ENCODE peak calls at places on chromosomes 5 and 9, in six cellular contexts. One of them, this sample, is unnamed.

GRCh38 chr5:177040814-177041410 is 18.4 kb downstream of the ZNF346 start:
- DNase-seq in hepatic stellate cell: no peak
- DNase-seq in body of pancreas: no peak
- DNase-seq in cardiac muscle cell: no peak
- DNase-seq in glomerular endothelial cell: no peak
- DNase-seq in HT1080: no peak
- DNase-seq in this sample: peak

GRCh38 chr5:176748967-176749935 is 61.1 kb upstream of the UNC5A start:
- DNase-seq in body of pancreas: no peak
- DNase-seq in glomerular endothelial cell: no peak
- DNase-seq in hepatic stellate cell: no peak
- DNase-seq in cardiac muscle cell: no peak
- DNase-seq in HT1080: no peak
- DNase-seq in this sample: no peak

GRCh38 chr9:9389904-9390303 is 1222.9 kb downstream of the PTPRD start:
- DNase-seq in glomerular endothelial cell: no peak
- DNase-seq in HT1080: no peak
- DNase-seq in cardiac muscle cell: no peak
- DNase-seq in hepatic stellate cell: no peak
- DNase-seq in body of pancreas: peak
- DNase-seq in this sample: no peak

GRCh38 chr5:350355-350754 is 28.8 kb downstream of the AHRR start:
- DNase-seq in HT1080: no peak
- DNase-seq in hepatic stellate cell: no peak
- DNase-seq in glomerular endothelial cell: no peak
- DNase-seq in cardiac muscle cell: no peak
- DNase-seq in body of pancreas: no peak
- DNase-seq in this sample: peak

GRCh38 chr9:133589454-133590227 is 19.5 kb downstream of the FAM163B start:
- DNase-seq in body of pancreas: no peak
- DNase-seq in glomerular endothelial cell: no peak
- DNase-seq in cardiac muscle cell: no peak
- DNase-seq in HT1080: no peak
- DNase-seq in hepatic stellate cell: no peak
- DNase-seq in this sample: no peak

GRCh38 chr5:102916114-102916513 is 161.0 kb downstream of the PAM start:
- DNase-seq in HT1080: no peak
- DNase-seq in cardiac muscle cell: no peak
- DNase-seq in body of pancreas: no peak
- DNase-seq in glomerular endothelial cell: no peak
- DNase-seq in hepatic stellate cell: no peak
- DNase-seq in this sample: no peak

GRCh38 chr9:115730396-115730795 is 423.2 kb upstream of the PAPPA start:
- DNase-seq in glomerular endothelial cell: no peak
- DNase-seq in body of pancreas: no peak
- DNase-seq in hepatic stellate cell: no peak
- DNase-seq in HT1080: no peak
- DNase-seq in cardiac muscle cell: no peak
- DNase-seq in this sample: no peak

GRCh38 chr9:98610711-98611110 is 98.0 kb downstream of the GABBR2 start:
- DNase-seq in glomerular endothelial cell: no peak
- DNase-seq in hepatic stellate cell: no peak
- DNase-seq in HT1080: no peak
- DNase-seq in cardiac muscle cell: no peak
- DNase-seq in body of pancreas: no peak
- DNase-seq in this sample: no peak

GRCh38 chr9:135329571-135330306 is 149.8 kb upstream of the PPP1R26 start:
- DNase-seq in glomerular endothelial cell: no peak
- DNase-seq in HT1080: no peak
- DNase-seq in body of pancreas: no peak
- DNase-seq in hepatic stellate cell: no peak
- DNase-seq in cardiac muscle cell: peak
- DNase-seq in this sample: peak

GRCh38 chr5:132704875-132705274 is 31.1 kb downstream of the IL4 start:
- DNase-seq in body of pancreas: no peak
- DNase-seq in hepatic stellate cell: peak
- DNase-seq in cardiac muscle cell: no peak
- DNase-seq in glomerular endothelial cell: no peak
- DNase-seq in HT1080: peak
- DNase-seq in this sample: no peak

GRCh38 chr5:57215629-57216195 is 41.9 kb downstream of the GPBP1 start:
- DNase-seq in glomerular endothelial cell: no peak
- DNase-seq in hepatic stellate cell: no peak
- DNase-seq in body of pancreas: no peak
- DNase-seq in cardiac muscle cell: no peak
- DNase-seq in HT1080: no peak
- DNase-seq in this sample: no peak

GRCh38 chr9:69535911-69536310 is 136.3 kb downstream of the APBA1 start:
- DNase-seq in glomerular endothelial cell: no peak
- DNase-seq in cardiac muscle cell: no peak
- DNase-seq in body of pancreas: no peak
- DNase-seq in hepatic stellate cell: peak
- DNase-seq in HT1080: no peak
- DNase-seq in this sample: no peak

GRCh38 chr5:156328176-156328575 is 1.2 kb downstream of the SGCD start:
- DNase-seq in hepatic stellate cell: no peak
- DNase-seq in cardiac muscle cell: no peak
- DNase-seq in HT1080: no peak
- DNase-seq in glomerular endothelial cell: no peak
- DNase-seq in body of pancreas: no peak
- DNase-seq in this sample: no peak

GRCh38 chr9:37641331-37641730 is 9.4 kb upstream of the FRMPD1 start:
- DNase-seq in glomerular endothelial cell: no peak
- DNase-seq in cardiac muscle cell: no peak
- DNase-seq in HT1080: no peak
- DNase-seq in hepatic stellate cell: no peak
- DNase-seq in body of pancreas: no peak
- DNase-seq in this sample: no peak

GRCh38 chr5:73282923-73283322 is 109.9 kb downstream of the TMEM174 start:
- DNase-seq in body of pancreas: peak
- DNase-seq in hepatic stellate cell: no peak
- DNase-seq in HT1080: no peak
- DNase-seq in cardiac muscle cell: no peak
- DNase-seq in glomerular endothelial cell: no peak
- DNase-seq in this sample: no peak

GRCh38 chr9:97924386-97924785 is 2.1 kb upstream of the TRMO start:
- DNase-seq in glomerular endothelial cell: no peak
- DNase-seq in body of pancreas: no peak
- DNase-seq in cardiac muscle cell: no peak
- DNase-seq in hepatic stellate cell: no peak
- DNase-seq in HT1080: no peak
- DNase-seq in this sample: no peak

GRCh38 chr5:124651663-124652513 is 94.6 kb downstream of the ZNF608 start:
- DNase-seq in HT1080: no peak
- DNase-seq in cardiac muscle cell: peak
- DNase-seq in glomerular endothelial cell: no peak
- DNase-seq in body of pancreas: peak
- DNase-seq in hepatic stellate cell: peak
- DNase-seq in this sample: peak

GRCh38 chr5:35004200-35004599 is 43.5 kb downstream of the AGXT2 start:
- DNase-seq in glomerular endothelial cell: no peak
- DNase-seq in HT1080: no peak
- DNase-seq in body of pancreas: no peak
- DNase-seq in cardiac muscle cell: no peak
- DNase-seq in hepatic stellate cell: no peak
- DNase-seq in this sample: peak

GRCh38 chr5:58462623-58463230 is 2.8 kb upstream of the PLK2 start:
- DNase-seq in body of pancreas: peak
- DNase-seq in hepatic stellate cell: peak
- DNase-seq in cardiac muscle cell: peak
- DNase-seq in glomerular endothelial cell: no peak
- DNase-seq in HT1080: peak
- DNase-seq in this sample: peak

GRCh38 chr5:95631991-95632675 is 12.2 kb downstream of the GPR150 start:
- DNase-seq in glomerular endothelial cell: no peak
- DNase-seq in HT1080: peak
- DNase-seq in body of pancreas: peak
- DNase-seq in hepatic stellate cell: no peak
- DNase-seq in cardiac muscle cell: no peak
- DNase-seq in this sample: no peak

GRCh38 chr5:54669845-54670635 is 152.5 kb downstream of the SNX18 start:
- DNase-seq in HT1080: no peak
- DNase-seq in body of pancreas: no peak
- DNase-seq in glomerular endothelial cell: no peak
- DNase-seq in hepatic stellate cell: no peak
- DNase-seq in cardiac muscle cell: no peak
- DNase-seq in this sample: no peak

GRCh38 chr5:132500931-132501628 is 10.5 kb upstream of the IRF1 start:
- DNase-seq in cardiac muscle cell: peak
- DNase-seq in HT1080: peak
- DNase-seq in glomerular endothelial cell: peak
- DNase-seq in body of pancreas: peak
- DNase-seq in hepatic stellate cell: no peak
- DNase-seq in this sample: peak

GRCh38 chr9:121613009-121613766 is 38.2 kb upstream of the DAB2IP start:
- DNase-seq in glomerular endothelial cell: no peak
- DNase-seq in hepatic stellate cell: no peak
- DNase-seq in HT1080: no peak
- DNase-seq in cardiac muscle cell: no peak
- DNase-seq in body of pancreas: no peak
- DNase-seq in this sample: no peak

GRCh38 chr9:24459898-24460297 is 85.8 kb downstream of the IZUMO3 start:
- DNase-seq in body of pancreas: no peak
- DNase-seq in cardiac muscle cell: no peak
- DNase-seq in hepatic stellate cell: no peak
- DNase-seq in HT1080: no peak
- DNase-seq in glomerular endothelial cell: no peak
- DNase-seq in this sample: no peak

GRCh38 chr9:90014421-90014820 is 409.6 kb downstream of the GADD45G start:
- DNase-seq in cardiac muscle cell: no peak
- DNase-seq in hepatic stellate cell: no peak
- DNase-seq in HT1080: no peak
- DNase-seq in body of pancreas: no peak
- DNase-seq in glomerular endothelial cell: no peak
- DNase-seq in this sample: no peak

GRCh38 chr9:87179556-87180340 is 232.4 kb upstream of the GAS1 start:
- DNase-seq in glomerular endothelial cell: no peak
- DNase-seq in body of pancreas: no peak
- DNase-seq in HT1080: no peak
- DNase-seq in cardiac muscle cell: no peak
- DNase-seq in hepatic stellate cell: no peak
- DNase-seq in this sample: no peak

GRCh38 chr5:162752612-162753011 is 684.8 kb upstream of the CCNG1 start:
- DNase-seq in cardiac muscle cell: no peak
- DNase-seq in glomerular endothelial cell: no peak
- DNase-seq in body of pancreas: no peak
- DNase-seq in hepatic stellate cell: no peak
- DNase-seq in HT1080: no peak
- DNase-seq in this sample: no peak

GRCh38 chr5:32531885-32532520 is 53.4 kb upstream of the SUB1 start:
- DNase-seq in HT1080: peak
- DNase-seq in glomerular endothelial cell: no peak
- DNase-seq in cardiac muscle cell: no peak
- DNase-seq in hepatic stellate cell: peak
- DNase-seq in body of pancreas: no peak
- DNase-seq in this sample: no peak

GRCh38 chr9:87714819-87715218 is 11.1 kb upstream of the CTSL start:
- DNase-seq in glomerular endothelial cell: no peak
- DNase-seq in hepatic stellate cell: peak
- DNase-seq in body of pancreas: peak
- DNase-seq in cardiac muscle cell: no peak
- DNase-seq in HT1080: peak
- DNase-seq in this sample: no peak

GRCh38 chr9:692636-693459 is 148.6 kb upstream of the DMRT1 start:
- DNase-seq in HT1080: no peak
- DNase-seq in glomerular endothelial cell: no peak
- DNase-seq in cardiac muscle cell: no peak
- DNase-seq in body of pancreas: no peak
- DNase-seq in hepatic stellate cell: no peak
- DNase-seq in this sample: no peak

GRCh38 chr5:39437469-39437868 is 12.7 kb upstream of the DAB2 start:
- DNase-seq in cardiac muscle cell: no peak
- DNase-seq in hepatic stellate cell: no peak
- DNase-seq in body of pancreas: no peak
- DNase-seq in HT1080: peak
- DNase-seq in glomerular endothelial cell: no peak
- DNase-seq in this sample: no peak

GRCh38 chr5:172450861-172451695 is 3.2 kb downstream of the SH3PXD2B start:
- DNase-seq in glomerular endothelial cell: no peak
- DNase-seq in cardiac muscle cell: peak
- DNase-seq in HT1080: peak
- DNase-seq in hepatic stellate cell: peak
- DNase-seq in body of pancreas: no peak
- DNase-seq in this sample: peak

GRCh38 chr9:83707518-83707767 is 315 bp downstream of the UBQLN1 start:
- DNase-seq in body of pancreas: no peak
- DNase-seq in HT1080: peak
- DNase-seq in cardiac muscle cell: no peak
- DNase-seq in glomerular endothelial cell: no peak
- DNase-seq in hepatic stellate cell: peak
- DNase-seq in this sample: no peak

GRCh38 chr5:127112347-127112864 is 39.1 kb upstream of the C5orf63 start:
- DNase-seq in HT1080: no peak
- DNase-seq in body of pancreas: no peak
- DNase-seq in glomerular endothelial cell: no peak
- DNase-seq in cardiac muscle cell: no peak
- DNase-seq in hepatic stellate cell: no peak
- DNase-seq in this sample: no peak

This sample was measured in D341Med.